ENCODE peak calls at places on chromosomes 12 and 14, in five cellular contexts. S is left ventricle myocardium inferior, Y is RWPE2, U is HCT116, P is upper lobe of right lung. J is an unnamed sample.

GRCh38 chr12:47085815-47086252 is 6.1 kb upstream of the AMIGO2 start:
- DNase-seq in S (no peak), Y (no peak), U (no peak), P (no peak), J (no peak)

GRCh38 chr14:24483604-24484252 is 24.3 kb downstream of the CMA1 start:
- DNase-seq in S (no peak), Y (no peak), U (no peak), P (no peak), J (no peak)

GRCh38 chr14:105067969-105068301 is 2.7 kb upstream of the GPR132 start:
- DNase-seq in S (no peak), Y (no peak), U (no peak), P (no peak), J (no peak)

GRCh38 chr14:95705518-95705917 is 8.4 kb downstream of the TCL1A start:
- DNase-seq in S (no peak), Y (no peak), U (no peak), P (no peak), J (no peak)

GRCh38 chr12:62844915-62845314 is 90.0 kb downstream of the PPM1H start:
- DNase-seq in S (no peak), Y (no peak), U (no peak), P (no peak), J (no peak)

GRCh38 chr12:45727994-45728624 is 1.4 kb upstream of the ARID2 start:
- DNase-seq in S (no peak), Y (no peak), U (no peak), P (no peak), J (no peak)

GRCh38 chr12:89571481-89572190 is 45.8 kb upstream of the POC1B start:
- DNase-seq in S (no peak), Y (no peak), U (no peak), P (no peak), J (no peak)

GRCh38 chr14:56025191-56025590 is 93.0 kb upstream of the PELI2 start:
- DNase-seq in S (no peak), Y (no peak), U (no peak), P (no peak), J (no peak)

GRCh38 chr14:54348923-54349615 is 47.7 kb upstream of the CDKN3 start:
- DNase-seq in S (peak; percentile 51), Y (no peak), U (no peak), P (no peak), J (no peak)

GRCh38 chr12:79983969-79984629 is 49.2 kb upstream of the PPP1R12A start:
- DNase-seq in S (no peak), Y (no peak), U (no peak), P (no peak), J (no peak)

GRCh38 chr12:15231493-15231892 is 10.3 kb upstream of the RERG start:
- DNase-seq in S (no peak), Y (no peak), U (no peak), P (no peak), J (no peak)

GRCh38 chr14:51652168-51653095 is 722 bp downstream of the FRMD6 start:
- DNase-seq in S (peak; percentile 36), Y (peak; percentile 76), U (no peak), P (no peak), J (no peak)

GRCh38 chr12:76866726-76867125 is 12.1 kb downstream of the CSRP2 start:
- DNase-seq in S (no peak), Y (no peak), U (no peak), P (no peak), J (no peak)

GRCh38 chr12:86712425-86712843 is 456.2 kb upstream of the MGAT4C start:
- DNase-seq in S (no peak), Y (no peak), U (peak; percentile 95), P (no peak), J (peak; percentile 94)

GRCh38 chr12:9149372-9149771 is 33.7 kb upstream of the A2M start:
- DNase-seq in S (no peak), Y (no peak), U (peak; percentile 16), P (no peak), J (no peak)

GRCh38 chr14:26702721-26703250 is 105.0 kb upstream of the NOVA1 start:
- DNase-seq in S (no peak), Y (no peak), U (no peak), P (no peak), J (no peak)

GRCh38 chr14:68337279-68337678 is 455.6 kb downstream of the ZFP36L1 start:
- DNase-seq in S (no peak), Y (no peak), U (no peak), P (no peak), J (no peak)

GRCh38 chr12:57069522-57069921 is 9.1 kb downstream of the NEMP1 start:
- DNase-seq in S (no peak), Y (no peak), U (peak; percentile 72), P (no peak), J (peak; percentile 73)

GRCh38 chr12:23561536-23561935 is 387.9 kb downstream of the SOX5 start:
- DNase-seq in S (no peak), Y (no peak), U (no peak), P (no peak), J (no peak)

GRCh38 chr14:74963705-74964271 is 8.4 kb upstream of the PGF start:
- DNase-seq in S (no peak), Y (peak; percentile 65), U (no peak), P (no peak), J (no peak)

GRCh38 chr14:105311838-105312237 is 2.7 kb upstream of the PACS2 start:
- DNase-seq in S (no peak), Y (peak; percentile 65), U (no peak), P (no peak), J (no peak)

GRCh38 chr14:95993768-95994592 is 45.2 kb upstream of the C14orf132 start:
- DNase-seq in S (no peak), Y (no peak), U (peak; percentile 43), P (no peak), J (peak; percentile 18)

GRCh38 chr14:55255185-55255584 is 16.0 kb upstream of the FBXO34 start:
- DNase-seq in S (no peak), Y (no peak), U (no peak), P (no peak), J (no peak)

GRCh38 chr14:71212683-71213107 is 305.4 kb downstream of the PCNX1 start:
- DNase-seq in S (no peak), Y (no peak), U (no peak), P (no peak), J (no peak)

GRCh38 chr12:107525063-107525718 is 160.4 kb upstream of the PWP1 start:
- DNase-seq in S (no peak), Y (no peak), U (no peak), P (no peak), J (no peak)

GRCh38 chr14:79011091-79011919 is 841.1 kb downstream of the NRXN3 start:
- DNase-seq in S (no peak), Y (peak; percentile 65), U (no peak), P (no peak), J (peak; percentile 15)

GRCh38 chr14:67533754-67534085 is 630 bp downstream of the PLEKHH1 start:
- DNase-seq in S (no peak), Y (no peak), U (no peak), P (no peak), J (no peak)

GRCh38 chr12:10455766-10456165 is 2.6 kb upstream of the KLRC1 start:
- DNase-seq in S (no peak), Y (no peak), U (no peak), P (no peak), J (no peak)

GRCh38 chr14:61184117-61184516 is 97.0 kb downstream of the TMEM30B start:
- DNase-seq in S (no peak), Y (no peak), U (no peak), P (no peak), J (peak; percentile 72)

GRCh38 chr12:13004368-13004767 is 4.3 kb upstream of the HEBP1 start:
- DNase-seq in S (no peak), Y (no peak), U (no peak), P (no peak), J (no peak)

GRCh38 chr12:52800259-52800917 is 4.5 kb upstream of the KRT3 start:
- DNase-seq in S (no peak), Y (no peak), U (no peak), P (peak; percentile 25), J (no peak)

GRCh38 chr12:57237952-57238853 is 8.7 kb downstream of the SHMT2 start:
- DNase-seq in S (no peak), Y (no peak), U (no peak), P (peak; percentile 64), J (no peak)

GRCh38 chr12:15627995-15628945 is 160.9 kb downstream of the EPS8 start:
- DNase-seq in S (no peak), Y (no peak), U (no peak), P (no peak), J (no peak)

GRCh38 chr12:123984903-123985302 is 11.9 kb downstream of the ZNF664 start:
- DNase-seq in S (no peak), Y (no peak), U (no peak), P (no peak), J (no peak)

GRCh38 chr12:123982269-123982668 is 9.3 kb downstream of the ZNF664 start:
- DNase-seq in S (no peak), Y (no peak), U (no peak), P (no peak), J (no peak)

GRCh38 chr12:123983822-123984485 is 10.9 kb downstream of the ZNF664 start:
- DNase-seq in S (no peak), Y (no peak), U (peak; percentile 60), P (no peak), J (no peak)

GRCh38 chr12:123976227-123976826 is 3.3 kb downstream of the ZNF664 start:
- DNase-seq in S (no peak), Y (no peak), U (no peak), P (no peak), J (no peak)

DNA sequence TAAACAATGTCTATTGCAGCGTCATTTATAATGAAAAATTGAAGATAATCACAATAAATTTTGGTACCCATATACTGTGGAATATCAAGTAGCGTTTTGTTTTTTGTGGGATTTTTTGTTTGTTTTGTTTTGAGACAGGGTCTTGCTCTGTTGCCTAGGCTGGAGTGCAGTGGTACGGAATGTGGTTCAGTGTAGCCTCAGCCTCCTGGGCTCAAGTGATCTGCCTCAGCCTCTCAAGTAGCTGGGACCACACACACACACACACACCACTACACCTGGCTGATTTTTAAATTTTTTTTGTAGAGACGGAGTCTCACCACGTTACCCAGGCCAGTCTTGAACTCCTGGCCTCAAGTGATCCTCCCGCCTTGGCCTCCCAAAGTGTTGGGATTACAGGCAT is 6.6 kb downstream of the ZNF664 start:
- DNase-seq in S (no peak), Y (no peak), U (no peak), P (no peak), J (no peak)
- TF ChIP-seq CTCF in S (no peak), Y (no peak), U (no peak), P (no peak), J (no peak)

GRCh38 chr14:77967110-77967509 is 167.2 kb downstream of the ADCK1 start:
- DNase-seq in S (no peak), Y (no peak), U (no peak), P (no peak), J (no peak)
- H3K27ac ChIP-seq in S (no peak overlapping the region), Y (no peak overlapping the region), U (no peak overlapping the region), P (no peak overlapping the region), J (no peak overlapping the region)

GRCh38 chr14:101992708-101993107 is 28.3 kb downstream of the DYNC1H1 start:
- DNase-seq in S (no peak), Y (no peak), U (no peak), P (no peak), J (no peak)
- TF ChIP-seq CTCF in S (no peak), Y (no peak), U (no peak), P (no peak), J (no peak)

DNA sequence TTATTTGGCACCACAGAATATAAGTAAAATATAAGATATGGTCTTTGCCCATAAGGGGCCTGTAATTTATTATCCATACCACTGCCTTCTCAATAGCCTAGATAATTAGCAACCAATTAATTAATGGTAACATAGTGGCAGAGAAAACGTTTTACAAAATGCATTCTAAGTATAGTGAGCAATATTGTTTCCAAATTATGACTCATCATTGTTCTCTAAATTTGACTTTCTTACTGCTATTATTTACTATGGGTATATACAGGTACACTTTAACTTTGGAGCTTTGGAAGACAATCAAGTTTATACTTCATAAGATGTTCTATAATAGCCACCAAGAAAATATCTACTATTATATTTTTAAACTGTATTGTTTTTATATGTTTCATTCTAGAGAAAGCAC is 26.7 kb downstream of the DCP1B start:
- DNase-seq in S (no peak), Y (no peak), U (no peak), P (no peak), J (no peak)
- H3K27ac ChIP-seq in S (peak overlapping the region; percentile 87), Y (no peak overlapping the region), U (no peak overlapping the region), P (no peak overlapping the region), J (no peak overlapping the region)

J was measured in AG04450.